ENCODE peak calls at places on chromosomes 13 and 19, in four cellular contexts. One of them, this sample, is unnamed.

GRCh38 chr19:50432221-50432626 is 468 bp upstream of the MYBPC2 start:
- DNase-seq in neural progenitor cell: peak; percentile 83
- DNase-seq in upper lobe of right lung: no peak
- DNase-seq in prostate gland: no peak
- DNase-seq in this sample: no peak

GRCh38 chr13:36418022-36418805 is 14.1 kb upstream of the CCNA1 start:
- DNase-seq in neural progenitor cell: no peak
- DNase-seq in upper lobe of right lung: no peak
- DNase-seq in prostate gland: no peak
- DNase-seq in this sample: no peak

GRCh38 chr13:29849071-29849541 is 1.3 kb downstream of the UBL3 start:
- DNase-seq in neural progenitor cell: peak; percentile 23
- DNase-seq in upper lobe of right lung: no peak
- DNase-seq in prostate gland: peak; percentile 21
- DNase-seq in this sample: no peak

GRCh38 chr13:37338721-37339120 is 233.3 kb upstream of the CSNK1A1L start:
- DNase-seq in neural progenitor cell: no peak
- DNase-seq in upper lobe of right lung: no peak
- DNase-seq in prostate gland: no peak
- DNase-seq in this sample: no peak

GRCh38 chr19:518292-519231 is 11.3 kb downstream of the TPGS1 start:
- DNase-seq in neural progenitor cell: peak; percentile 76
- DNase-seq in upper lobe of right lung: no peak
- DNase-seq in prostate gland: no peak
- DNase-seq in this sample: no peak

GRCh38 chr19:11964496-11964857 is 363 bp upstream of the ZNF763 start:
- DNase-seq in neural progenitor cell: no peak
- DNase-seq in upper lobe of right lung: peak; percentile 72
- DNase-seq in prostate gland: peak; percentile 10
- DNase-seq in this sample: no peak

GRCh38 chr13:113483504-113484287 is 6.8 kb downstream of the DCUN1D2 start:
- DNase-seq in neural progenitor cell: peak; percentile 21
- DNase-seq in upper lobe of right lung: no peak
- DNase-seq in prostate gland: no peak
- DNase-seq in this sample: no peak

GRCh38 chr13:109422163-109422562 is 364.2 kb downstream of the IRS2 start:
- DNase-seq in neural progenitor cell: no peak
- DNase-seq in upper lobe of right lung: no peak
- DNase-seq in prostate gland: no peak
- DNase-seq in this sample: no peak

GRCh38 chr19:31586282-31586681 is 237.0 kb upstream of the TSHZ3 start:
- DNase-seq in neural progenitor cell: no peak
- DNase-seq in upper lobe of right lung: no peak
- DNase-seq in prostate gland: no peak
- DNase-seq in this sample: no peak

GRCh38 chr19:31591258-31591657 is 242.0 kb upstream of the TSHZ3 start:
- DNase-seq in neural progenitor cell: no peak
- DNase-seq in upper lobe of right lung: no peak
- DNase-seq in prostate gland: no peak
- DNase-seq in this sample: no peak

GRCh38 chr19:31592456-31592855 is 243.2 kb upstream of the TSHZ3 start:
- DNase-seq in neural progenitor cell: no peak
- DNase-seq in upper lobe of right lung: no peak
- DNase-seq in prostate gland: no peak
- DNase-seq in this sample: no peak

GRCh38 chr19:31583148-31583547 is 233.9 kb upstream of the TSHZ3 start:
- DNase-seq in neural progenitor cell: no peak
- DNase-seq in upper lobe of right lung: no peak
- DNase-seq in prostate gland: no peak
- DNase-seq in this sample: no peak

GRCh38 chr19:31589109-31589508 is 239.9 kb upstream of the TSHZ3 start:
- DNase-seq in neural progenitor cell: no peak
- DNase-seq in upper lobe of right lung: no peak
- DNase-seq in prostate gland: no peak
- DNase-seq in this sample: no peak
- H3K4me1 ChIP-seq in neural progenitor cell: no peaks in the 10 kb centered on the region
- H3K4me1 ChIP-seq in upper lobe of right lung: no peaks in the 10 kb centered on the region
- H3K4me1 ChIP-seq in prostate gland: no peaks in the 10 kb centered on the region
- H3K4me1 ChIP-seq in this sample: no peaks in the 10 kb centered on the region

GRCh38 chr19:5326545-5326944 is 14.1 kb downstream of the PTPRS start:
- DNase-seq in neural progenitor cell: no peak
- DNase-seq in upper lobe of right lung: no peak
- DNase-seq in prostate gland: no peak
- DNase-seq in this sample: no peak
- H3K4me1 ChIP-seq in neural progenitor cell: no peaks in the 10 kb centered on the region
- H3K4me1 ChIP-seq in upper lobe of right lung: peaks cover 2% of the 10 kb centered on the region
- H3K4me1 ChIP-seq in prostate gland: no peaks in the 10 kb centered on the region
- H3K4me1 ChIP-seq in this sample: no peaks in the 10 kb centered on the region

GRCh38 chr19:18435185-18435841 is 2.6 kb downstream of the ISYNA1 start:
- DNase-seq in neural progenitor cell: no peak
- DNase-seq in upper lobe of right lung: no peak
- DNase-seq in prostate gland: no peak
- DNase-seq in this sample: no peak

GRCh38 chr19:18433039-18433691 is 4.8 kb downstream of the ISYNA1 start:
- DNase-seq in neural progenitor cell: peak; percentile 50
- DNase-seq in upper lobe of right lung: no peak
- DNase-seq in prostate gland: no peak
- DNase-seq in this sample: no peak

GRCh38 chr19:18432275-18433038 is 5.5 kb downstream of the ISYNA1 start:
- DNase-seq in neural progenitor cell: no peak
- DNase-seq in upper lobe of right lung: no peak
- DNase-seq in prostate gland: no peak
- DNase-seq in this sample: no peak

GRCh38 chr19:18434411-18435184 is 3.3 kb downstream of the ISYNA1 start:
- DNase-seq in neural progenitor cell: no peak
- DNase-seq in upper lobe of right lung: no peak
- DNase-seq in prostate gland: no peak
- DNase-seq in this sample: no peak

DNA sequence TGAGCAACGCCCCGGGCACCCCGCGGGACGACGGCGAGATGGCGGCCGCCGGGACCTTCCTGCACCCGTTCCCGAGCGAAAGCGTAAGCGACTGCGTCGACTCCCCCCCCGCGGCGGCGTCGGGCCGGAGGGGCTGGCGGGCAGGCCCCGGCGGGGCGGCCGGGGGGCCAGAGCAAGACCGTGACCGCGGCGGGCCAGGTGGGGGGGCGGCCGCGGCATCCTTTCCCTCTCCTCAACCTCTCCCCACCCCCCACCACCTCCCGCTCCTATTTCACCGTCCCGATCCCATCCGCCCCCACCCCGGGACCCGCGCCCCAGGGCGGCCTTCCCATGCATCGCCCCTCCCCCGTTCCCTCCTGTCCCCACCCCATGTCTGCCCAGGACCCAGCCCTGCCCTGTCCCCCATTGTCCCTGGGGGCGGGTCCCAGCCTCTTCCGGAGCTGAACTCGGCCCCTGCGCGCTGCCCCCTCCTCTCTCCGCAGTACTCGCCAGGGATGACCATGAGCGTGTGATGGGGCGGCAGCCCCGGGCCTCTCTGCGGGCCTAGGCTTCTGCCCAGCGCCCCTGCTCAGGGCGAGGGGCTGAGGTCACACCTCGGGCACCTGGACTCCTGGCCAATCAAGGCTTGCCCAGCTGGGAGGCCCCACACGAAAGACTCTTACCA is 4.1 kb downstream of the ISYNA1 start:
- DNase-seq in neural progenitor cell: peak; percentile 70
- DNase-seq in upper lobe of right lung: no peak
- DNase-seq in prostate gland: no peak
- DNase-seq in this sample: no peak
- H3K4me1 ChIP-seq in neural progenitor cell: peaks cover 47% of the 10 kb centered on the region
- H3K4me1 ChIP-seq in upper lobe of right lung: peaks cover 32% of the 10 kb centered on the region
- H3K4me1 ChIP-seq in prostate gland: peaks cover 2% of the 10 kb centered on the region
- H3K4me1 ChIP-seq in this sample: peaks cover 7% of the 10 kb centered on the region

GRCh38 chr19:32349724-32350475 is 4.5 kb downstream of the ZNF507 start:
- DNase-seq in neural progenitor cell: no peak
- DNase-seq in upper lobe of right lung: no peak
- DNase-seq in prostate gland: no peak
- DNase-seq in this sample: no peak
- H3K4me1 ChIP-seq in neural progenitor cell: peaks cover 9% of the 10 kb centered on the region
- H3K4me1 ChIP-seq in upper lobe of right lung: peaks cover 36% of the 10 kb centered on the region
- H3K4me1 ChIP-seq in prostate gland: peaks cover 23% of the 10 kb centered on the region
- H3K4me1 ChIP-seq in this sample: peaks cover 43% of the 10 kb centered on the region

DNA sequence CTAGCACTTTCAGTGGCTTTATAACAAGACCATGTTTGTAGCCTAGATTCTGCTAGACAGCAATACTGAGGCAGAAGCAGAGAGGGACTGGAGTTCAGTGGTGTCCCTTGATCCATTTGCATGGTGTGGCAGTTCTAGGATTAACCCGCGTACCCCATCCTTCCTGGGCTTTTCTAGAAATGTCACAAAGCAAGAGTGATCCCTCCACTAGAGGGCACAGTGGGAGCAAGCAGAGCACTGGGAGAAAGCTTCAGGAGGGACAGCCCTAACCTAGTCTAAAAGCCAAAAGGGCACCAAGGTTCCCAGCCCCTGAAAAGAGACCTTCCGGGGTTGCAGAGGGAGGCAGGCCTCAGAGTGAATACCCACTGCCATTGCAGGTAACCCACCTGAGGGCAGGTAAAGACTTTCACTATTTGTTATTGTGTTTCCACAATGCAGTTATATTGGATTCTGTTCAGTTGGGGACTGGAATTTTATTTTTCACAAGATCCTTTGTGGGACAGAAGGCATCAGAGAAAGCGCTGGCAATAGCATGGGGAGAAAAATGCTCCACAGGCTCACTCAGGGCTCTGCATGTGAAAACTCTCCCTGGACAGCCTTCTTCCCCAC is 170.6 kb downstream of the FLT1 start:
- DNase-seq in neural progenitor cell: peak; percentile 84
- DNase-seq in upper lobe of right lung: no peak
- DNase-seq in prostate gland: peak; percentile 22
- DNase-seq in this sample: no peak
- H3K4me1 ChIP-seq in neural progenitor cell: no peaks in the 10 kb centered on the region
- H3K4me1 ChIP-seq in upper lobe of right lung: peaks cover 6% of the 10 kb centered on the region
- H3K4me1 ChIP-seq in prostate gland: no peaks in the 10 kb centered on the region
- H3K4me1 ChIP-seq in this sample: no peaks in the 10 kb centered on the region

DNA sequence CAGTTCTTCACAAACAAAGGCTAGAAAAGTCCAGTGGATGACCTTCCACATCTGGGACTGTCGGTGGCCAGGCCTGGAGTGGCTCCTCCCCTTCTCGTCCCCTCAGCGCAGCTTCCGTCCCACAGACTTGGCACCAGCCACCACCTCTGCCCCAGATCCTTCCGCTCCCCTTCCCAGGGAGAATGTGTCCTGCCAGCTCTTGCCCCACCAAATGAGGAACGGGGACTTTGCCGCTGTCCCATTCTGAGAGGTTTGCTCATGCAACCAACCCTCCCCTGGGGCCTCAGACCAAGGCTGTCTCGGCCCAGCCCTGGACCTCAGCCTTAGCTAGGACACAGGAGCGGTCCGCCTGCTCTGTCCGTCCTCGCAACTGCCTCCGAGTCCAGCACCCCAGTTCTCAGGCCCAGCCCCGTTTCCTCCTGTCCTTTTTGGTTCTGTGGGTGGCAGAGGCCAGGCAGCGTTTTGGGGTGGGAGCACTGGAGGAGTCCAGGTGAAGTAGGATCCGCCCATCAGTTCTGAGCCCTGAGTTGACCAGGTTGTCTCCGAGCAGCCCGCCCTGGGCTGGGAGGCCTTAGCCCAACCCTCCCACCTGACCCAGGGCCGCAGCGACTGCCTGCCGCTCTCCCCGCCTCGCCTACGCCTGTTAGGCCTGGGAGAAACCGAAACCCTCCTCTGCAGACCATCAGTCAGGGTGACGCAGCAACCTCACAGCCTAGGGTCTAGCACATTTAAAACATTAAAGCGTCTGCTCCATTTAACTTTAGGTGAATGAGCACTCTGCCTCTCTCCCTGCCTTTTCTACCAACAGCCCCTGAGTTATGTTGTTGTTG is 284.3 kb downstream of the FOXO1 start:
- DNase-seq in neural progenitor cell: no peak
- DNase-seq in upper lobe of right lung: no peak
- DNase-seq in prostate gland: no peak
- DNase-seq in this sample: no peak
- H3K4me1 ChIP-seq in neural progenitor cell: peaks cover 12% of the 10 kb centered on the region
- H3K4me1 ChIP-seq in upper lobe of right lung: no peaks in the 10 kb centered on the region
- H3K4me1 ChIP-seq in prostate gland: no peaks in the 10 kb centered on the region
- H3K4me1 ChIP-seq in this sample: peaks cover 17% of the 10 kb centered on the region

DNA sequence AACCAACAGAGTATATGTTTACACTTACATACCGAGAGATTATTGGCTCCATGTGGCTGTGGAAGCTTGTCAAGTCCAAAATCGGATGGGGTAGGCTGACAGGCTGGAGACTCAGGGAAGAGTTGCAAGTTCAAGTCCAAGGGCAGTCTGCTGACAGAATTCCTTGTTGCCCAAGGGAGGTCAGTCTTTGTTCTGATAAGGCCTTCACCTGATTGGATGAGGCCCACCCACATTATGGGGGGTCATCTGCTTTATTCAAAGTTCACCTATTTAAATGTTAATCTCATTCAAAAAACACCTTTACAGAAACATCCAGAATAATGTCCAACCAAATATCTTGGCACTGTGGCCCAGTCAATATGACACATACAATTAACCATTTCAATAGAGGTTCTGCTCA is 452.4 kb downstream of the KLF12 start:
- DNase-seq in neural progenitor cell: no peak
- DNase-seq in upper lobe of right lung: no peak
- DNase-seq in prostate gland: no peak
- DNase-seq in this sample: no peak
- H3K4me1 ChIP-seq in neural progenitor cell: no peaks in the 10 kb centered on the region
- H3K4me1 ChIP-seq in upper lobe of right lung: no peaks in the 10 kb centered on the region
- H3K4me1 ChIP-seq in prostate gland: no peaks in the 10 kb centered on the region
- H3K4me1 ChIP-seq in this sample: peaks cover 12% of the 10 kb centered on the region

This sample was measured in RWPE2.